ENCODE peak calls at places on chromosomes 1 and 21, in ten cellular contexts. H, K, M, W, Y, P, N, J, A and X are unnamed samples.
A peak's percentile ranks its signal among the peaks of the same experiment; 100 is the strongest.

GRCh38 chr21:45541221-45542039 is 810 bp downstream of the SLC19A1 start:
- DNase-seq in N (peak; percentile 90), A (peak; percentile 52), P (peak; percentile 54), W (peak; percentile 71), Y (peak; percentile 63), H (peak; percentile 84), M (peak; percentile 83), J (peak; percentile 31), K (peak; percentile 54), X (peak; percentile 99)

GRCh38 chr1:95018602-95019369 is 54.0 kb downstream of the ALG14 start:
- DNase-seq in H (no peak), J (no peak), A (no peak), P (no peak), Y (peak; percentile 30), M (no peak), N (no peak), K (no peak), W (no peak), X (peak; percentile 20)

GRCh38 chr1:205211839-205212241 is 338 bp upstream of the DSTYK start:
- DNase-seq in W (no peak), Y (no peak), M (no peak), K (no peak), H (no peak), N (no peak), A (no peak), J (no peak), P (no peak), X (no peak)

GRCh38 chr21:37060296-37060695 is 12.6 kb downstream of the PIGP start:
- DNase-seq in M (peak; percentile 40), H (no peak), K (peak; percentile 11), A (peak; percentile 86), N (no peak), W (no peak), P (no peak), J (peak; percentile 82), Y (no peak), X (peak; percentile 83)

GRCh38 chr21:45299026-45299863 is 11.6 kb upstream of the POFUT2 start:
- DNase-seq in Y (peak; percentile 9), N (peak; percentile 63), H (peak; percentile 44), A (no peak), W (peak; percentile 13), M (no peak), J (no peak), K (no peak), P (no peak), X (no peak)

GRCh38 chr1:162070094-162070748 is 730 bp downstream of the NOS1AP start:
- DNase-seq in K (peak; percentile 36), M (peak; percentile 42), J (no peak), N (peak; percentile 66), P (peak; percentile 25), A (no peak), Y (peak; percentile 53), W (no peak), H (no peak), X (no peak)

GRCh38 chr1:219066631-219067349 is 106.9 kb upstream of the LYPLAL1 start:
- DNase-seq in H (no peak), J (peak; percentile 33), N (no peak), W (peak; percentile 39), A (peak; percentile 77), Y (no peak), M (no peak), K (no peak), P (no peak), X (no peak)

GRCh38 chr1:45097944-45098343 is 85.9 kb downstream of the UROD start:
- DNase-seq in N (no peak), P (no peak), K (no peak), Y (no peak), M (no peak), H (no peak), J (no peak), A (peak; percentile 28), W (no peak), X (no peak)

GRCh38 chr21:46307625-46308024 is 16.0 kb downstream of the C21orf58 start:
- DNase-seq in H (no peak), N (no peak), A (no peak), M (no peak), W (no peak), Y (no peak), J (no peak), K (no peak), P (no peak), X (peak; percentile 63)

GRCh38 chr1:145994391-145995120 is 1.8 kb downstream of the TXNIP start:
- DNase-seq in A (no peak), J (no peak), K (peak; percentile 8), M (peak; percentile 43), W (peak; percentile 39), Y (no peak), N (peak; percentile 65), P (no peak), H (no peak), X (no peak)

GRCh38 chr21:44349416-44349846 is 4.0 kb upstream of the TRPM2 start:
- DNase-seq in H (no peak), P (no peak), M (no peak), A (no peak), N (no peak), J (no peak), W (no peak), Y (no peak), K (no peak), X (no peak)

GRCh38 chr1:235295902-235296350 is 32.1 kb downstream of the ARID4B start:
- DNase-seq in N (no peak), H (no peak), K (peak; percentile 66), P (peak; percentile 57), Y (peak; percentile 76), W (no peak), J (peak; percentile 15), M (peak; percentile 80), A (no peak), X (no peak)

GRCh38 chr1:12220890-12221289 is 8.9 kb upstream of the VPS13D start:
- DNase-seq in A (no peak), N (no peak), Y (no peak), K (no peak), W (no peak), H (no peak), J (no peak), M (no peak), P (no peak), X (no peak)

GRCh38 chr1:21662426-21663250 is 6.5 kb downstream of the RAP1GAP start:
- DNase-seq in A (no peak), Y (peak; percentile 2), P (no peak), H (no peak), M (peak; percentile 10), K (no peak), N (peak; percentile 11), J (no peak), W (no peak), X (no peak)

GRCh38 chr1:78297828-78298227 is 192.9 kb upstream of the PTGFR start:
- DNase-seq in W (no peak), H (no peak), N (no peak), J (no peak), K (no peak), P (no peak), A (no peak), Y (no peak), M (no peak), X (no peak)

GRCh38 chr1:34829250-34829649 is 30.3 kb downstream of the SMIM12 start:
- DNase-seq in N (no peak), J (no peak), W (no peak), A (no peak), M (peak; percentile 21), Y (no peak), P (no peak), H (no peak), K (no peak), X (no peak)

GRCh38 chr21:36155603-36156338 is 853 bp upstream of the DOP1B start:
- DNase-seq in M (peak; percentile 80), A (no peak), Y (peak; percentile 71), N (peak; percentile 69), K (peak; percentile 86), J (no peak), H (peak; percentile 56), P (peak; percentile 55), W (no peak), X (no peak)

GRCh38 chr1:8702121-8702520 is 115.3 kb downstream of the RERE start:
- DNase-seq in K (peak; percentile 78), N (no peak), P (peak; percentile 46), Y (peak; percentile 64), A (peak; percentile 58), J (no peak), W (no peak), M (peak; percentile 68), H (no peak), X (no peak)
- TF ChIP-seq POLR2A in K (peak; percentile 41), N (no peak), P (no peak), Y (peak; percentile 56), A (no peak), J (no peak), W (no peak), M (no peak), H (no peak), X (no peak)

DNA sequence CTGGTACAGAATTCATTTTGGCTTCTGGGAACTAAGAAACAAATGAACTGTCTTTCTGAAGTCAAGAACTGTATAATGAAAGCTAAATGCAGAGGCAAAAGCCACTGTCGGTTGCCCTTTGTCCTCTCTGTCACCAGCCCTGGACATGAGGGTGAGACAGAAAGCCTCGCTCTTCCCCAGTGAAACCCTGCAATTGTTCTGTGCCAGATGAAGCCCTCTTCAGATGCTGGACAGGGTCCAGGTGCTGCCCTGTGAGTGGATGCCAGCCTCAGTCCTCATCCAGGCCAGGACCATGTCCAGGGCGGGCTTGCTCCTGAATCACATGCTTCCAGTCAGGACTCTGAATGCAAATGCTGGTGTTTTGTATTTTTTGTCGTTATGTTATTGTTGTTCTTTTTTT is 138.7 kb downstream of the RUNX1 start:
- DNase-seq in A (no peak), M (no peak), J (no peak), N (no peak), Y (no peak), P (no peak), W (no peak), H (no peak), K (peak; percentile 90), X (no peak)
- TF ChIP-seq POLR2A in A (no peak), M (no peak), J (no peak), N (no peak), Y (no peak), P (no peak), W (no peak), H (no peak), K (no peak), X (no peak)

GRCh38 chr1:230067441-230067870 is 418 bp downstream of the GALNT2 start:
- DNase-seq in K (no peak), J (no peak), A (peak; percentile 36), P (peak; percentile 32), W (peak; percentile 47), N (peak; percentile 81), H (no peak), Y (peak; percentile 44), M (no peak), X (no peak)
- TF ChIP-seq POLR2A in K (no peak), J (no peak), A (no peak), P (no peak), W (no peak), N (no peak), H (no peak), Y (no peak), M (no peak), X (no peak)

DNA sequence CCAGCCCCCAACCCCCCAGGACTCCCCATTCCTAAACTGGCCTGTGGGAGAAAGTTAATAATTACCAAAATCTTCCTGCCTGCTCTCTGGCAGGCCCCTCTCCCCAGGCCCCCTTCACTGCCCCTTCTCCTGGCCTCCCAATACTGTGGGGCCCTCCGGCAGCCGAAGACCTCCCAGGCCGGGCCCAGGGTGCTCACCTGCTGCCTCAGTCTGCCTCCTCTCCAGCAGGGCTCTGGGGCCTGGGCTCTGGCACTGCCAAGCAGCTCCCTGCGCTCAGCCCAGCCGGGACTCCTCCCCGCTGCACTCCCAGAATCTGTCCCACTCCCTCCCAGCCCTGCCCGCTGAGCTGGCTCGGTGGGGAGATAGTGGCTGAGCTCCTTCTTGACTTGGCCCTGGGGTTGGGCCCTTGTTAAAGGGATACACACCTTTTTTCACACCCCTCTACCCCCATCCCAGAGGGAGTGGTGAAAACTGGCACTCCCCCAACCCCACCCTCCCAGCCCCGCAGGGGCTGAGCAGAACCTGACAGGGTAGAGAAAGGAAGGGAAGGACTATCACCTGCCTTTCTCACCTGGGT is at the start of gene S100A16:
- DNase-seq in N (peak; percentile 93), P (peak; percentile 82), H (peak; percentile 86), K (peak; percentile 92), A (peak; percentile 77), M (peak; percentile 89), W (peak; percentile 81), J (peak; percentile 56), Y (peak; percentile 70), X (peak; percentile 61)
- TF ChIP-seq POLR2A in N (peak; percentile 92), P (peak; percentile 52), H (peak; percentile 76), K (peak; percentile 91), A (peak; percentile 70), M (no peak), W (peak; percentile 80), J (no peak), Y (peak; percentile 82), X (peak; percentile 91)